ENCODE peak calls at places on chromosome 11, in four cellular contexts. One of them, this sample, is unnamed.

GRCh38 chr11:69388210-69388609 is 93.3 kb upstream of the LINC01488 start:
- DNase-seq in K562: no peak
- DNase-seq in breast epithelium: no peak
- DNase-seq in prostate gland: no peak
- DNase-seq in this sample: no peak

GRCh38 chr11:94129505-94130335 is 1.1 kb downstream of the PANX1 start:
- DNase-seq in prostate gland: peak; percentile 21
- DNase-seq in K562: no peak
- DNase-seq in breast epithelium: peak; percentile 57
- DNase-seq in this sample: no peak

GRCh38 chr11:61610905-61611304 is 30.0 kb upstream of the SYT7 start:
- DNase-seq in prostate gland: no peak
- DNase-seq in breast epithelium: no peak
- DNase-seq in K562: no peak
- DNase-seq in this sample: no peak

GRCh38 chr11:131354251-131354701 is 16.1 kb upstream of the NTM start:
- DNase-seq in breast epithelium: no peak
- DNase-seq in prostate gland: no peak
- DNase-seq in K562: no peak
- DNase-seq in this sample: no peak

GRCh38 chr11:102196351-102196750 is 86.1 kb downstream of the YAP1 start:
- DNase-seq in K562: no peak
- DNase-seq in prostate gland: no peak
- DNase-seq in breast epithelium: no peak
- DNase-seq in this sample: no peak

GRCh38 chr11:78762105-78762504 is 187.4 kb upstream of the NARS2 start:
- DNase-seq in K562: no peak
- DNase-seq in prostate gland: no peak
- DNase-seq in breast epithelium: no peak
- DNase-seq in this sample: no peak

GRCh38 chr11:57464343-57465181 is 4.2 kb downstream of the RTN4RL2 start:
- DNase-seq in breast epithelium: no peak
- DNase-seq in K562: peak; percentile 60
- DNase-seq in prostate gland: no peak
- DNase-seq in this sample: no peak

GRCh38 chr11:73223998-73224730 is 6.1 kb downstream of the P2RY2 start:
- DNase-seq in breast epithelium: no peak
- DNase-seq in K562: no peak
- DNase-seq in prostate gland: no peak
- DNase-seq in this sample: no peak

GRCh38 chr11:113840932-113841664 is 34.3 kb downstream of the USP28 start:
- DNase-seq in breast epithelium: no peak
- DNase-seq in prostate gland: no peak
- DNase-seq in K562: no peak
- DNase-seq in this sample: no peak

GRCh38 chr11:2799881-2800654 is 85.5 kb downstream of the CDKN1C start:
- DNase-seq in prostate gland: no peak
- DNase-seq in K562: peak; percentile 83
- DNase-seq in breast epithelium: no peak
- DNase-seq in this sample: peak; percentile 38

GRCh38 chr11:27721505-27722116 is 21.4 kb upstream of the BDNF start:
- DNase-seq in prostate gland: no peak
- DNase-seq in K562: no peak
- DNase-seq in breast epithelium: no peak
- DNase-seq in this sample: no peak

GRCh38 chr11:7484645-7485044 is 661 bp upstream of the OLFML1 start:
- DNase-seq in breast epithelium: no peak
- DNase-seq in prostate gland: no peak
- DNase-seq in K562: no peak
- DNase-seq in this sample: no peak

GRCh38 chr11:4826425-4826824 is 5.3 kb downstream of the OR51F2 start:
- DNase-seq in breast epithelium: no peak
- DNase-seq in prostate gland: peak; percentile 70
- DNase-seq in K562: no peak
- DNase-seq in this sample: no peak

GRCh38 chr11:56819916-56820315 is 71.4 kb upstream of the OR9G4 start:
- DNase-seq in K562: no peak
- DNase-seq in prostate gland: no peak
- DNase-seq in breast epithelium: no peak
- DNase-seq in this sample: no peak

GRCh38 chr11:130278745-130279144 is 36.0 kb downstream of the ZBTB44 start:
- DNase-seq in prostate gland: no peak
- DNase-seq in breast epithelium: no peak
- DNase-seq in K562: no peak
- DNase-seq in this sample: no peak

GRCh38 chr11:47724041-47724729 is 9.0 kb upstream of the AGBL2 start:
- DNase-seq in breast epithelium: no peak
- DNase-seq in prostate gland: no peak
- DNase-seq in K562: no peak
- DNase-seq in this sample: no peak

GRCh38 chr11:85774256-85775097 is 36.5 kb downstream of the SYTL2 start:
- DNase-seq in prostate gland: no peak
- DNase-seq in breast epithelium: no peak
- DNase-seq in K562: no peak
- DNase-seq in this sample: no peak

GRCh38 chr11:123374622-123374968 is 55.5 kb upstream of the GRAMD1B start:
- DNase-seq in prostate gland: no peak
- DNase-seq in breast epithelium: no peak
- DNase-seq in K562: no peak
- DNase-seq in this sample: no peak

GRCh38 chr11:17580271-17580670 is 33.2 kb downstream of the OTOG start:
- DNase-seq in breast epithelium: no peak
- DNase-seq in prostate gland: no peak
- DNase-seq in K562: no peak
- DNase-seq in this sample: peak; percentile 1

GRCh38 chr11:41989173-41989572 is 529.7 kb upstream of the LRRC4C start:
- DNase-seq in prostate gland: no peak
- DNase-seq in breast epithelium: no peak
- DNase-seq in K562: no peak
- DNase-seq in this sample: no peak

GRCh38 chr11:115333951-115334350 is 170.3 kb downstream of the CADM1 start:
- DNase-seq in breast epithelium: no peak
- DNase-seq in prostate gland: no peak
- DNase-seq in K562: no peak
- DNase-seq in this sample: no peak

GRCh38 chr11:33402066-33402465 is 144.9 kb downstream of the HIPK3 start:
- DNase-seq in prostate gland: no peak
- DNase-seq in breast epithelium: no peak
- DNase-seq in K562: peak; percentile 51
- DNase-seq in this sample: no peak

GRCh38 chr11:128421577-128421976 is 165.8 kb downstream of the ETS1 start:
- DNase-seq in prostate gland: no peak
- DNase-seq in K562: no peak
- DNase-seq in breast epithelium: no peak
- DNase-seq in this sample: no peak

GRCh38 chr11:69394902-69395690 is 86.4 kb upstream of the LINC01488 start:
- DNase-seq in breast epithelium: no peak
- DNase-seq in K562: no peak
- DNase-seq in prostate gland: no peak
- DNase-seq in this sample: no peak

GRCh38 chr11:34789196-34789834 is 126.9 kb downstream of the APIP start:
- DNase-seq in breast epithelium: no peak
- DNase-seq in K562: no peak
- DNase-seq in prostate gland: no peak
- DNase-seq in this sample: no peak

GRCh38 chr11:46710821-46711269 is 8.2 kb upstream of the F2 start:
- DNase-seq in K562: no peak
- DNase-seq in breast epithelium: no peak
- DNase-seq in prostate gland: no peak
- DNase-seq in this sample: no peak

GRCh38 chr11:75667831-75668507 is 869 bp downstream of the MAP6 start:
- DNase-seq in prostate gland: peak; percentile 26
- DNase-seq in breast epithelium: no peak
- DNase-seq in K562: no peak
- DNase-seq in this sample: peak; percentile 33

GRCh38 chr11:35131094-35131493 is 7.9 kb upstream of the CD44 start:
- DNase-seq in breast epithelium: no peak
- DNase-seq in prostate gland: no peak
- DNase-seq in K562: no peak
- DNase-seq in this sample: no peak

GRCh38 chr11:105368711-105369110 is 229.1 kb upstream of the CARD18 start:
- DNase-seq in breast epithelium: no peak
- DNase-seq in K562: no peak
- DNase-seq in prostate gland: no peak
- DNase-seq in this sample: no peak

DNA sequence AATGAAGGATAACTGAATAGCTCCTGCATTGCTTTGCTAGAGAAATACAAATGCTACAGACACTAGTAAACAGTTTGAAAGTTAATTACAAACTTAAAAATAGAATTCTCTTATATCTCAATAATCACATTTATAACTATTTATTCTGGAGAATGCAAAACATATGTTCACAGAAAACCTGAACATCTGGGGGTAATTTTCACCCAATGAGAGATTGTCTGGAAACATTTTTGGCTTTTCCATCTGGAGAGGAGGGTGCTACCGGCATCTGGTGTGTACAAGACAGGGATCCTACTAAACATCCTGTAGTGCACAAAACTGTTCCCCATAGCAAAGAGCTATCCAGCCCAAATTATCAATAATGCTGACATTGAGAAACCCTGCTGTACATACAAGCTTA is 378.4 kb upstream of the CHORDC1 start:
- DNase-seq in prostate gland: no peak
- DNase-seq in K562: no peak
- DNase-seq in breast epithelium: no peak
- DNase-seq in this sample: no peak
- TF ChIP-seq POLR2AphosphoS5 in prostate gland: no peak
- TF ChIP-seq POLR2AphosphoS5 in K562: no peak
- TF ChIP-seq POLR2AphosphoS5 in breast epithelium: no peak
- TF ChIP-seq POLR2AphosphoS5 in this sample: no peak

DNA sequence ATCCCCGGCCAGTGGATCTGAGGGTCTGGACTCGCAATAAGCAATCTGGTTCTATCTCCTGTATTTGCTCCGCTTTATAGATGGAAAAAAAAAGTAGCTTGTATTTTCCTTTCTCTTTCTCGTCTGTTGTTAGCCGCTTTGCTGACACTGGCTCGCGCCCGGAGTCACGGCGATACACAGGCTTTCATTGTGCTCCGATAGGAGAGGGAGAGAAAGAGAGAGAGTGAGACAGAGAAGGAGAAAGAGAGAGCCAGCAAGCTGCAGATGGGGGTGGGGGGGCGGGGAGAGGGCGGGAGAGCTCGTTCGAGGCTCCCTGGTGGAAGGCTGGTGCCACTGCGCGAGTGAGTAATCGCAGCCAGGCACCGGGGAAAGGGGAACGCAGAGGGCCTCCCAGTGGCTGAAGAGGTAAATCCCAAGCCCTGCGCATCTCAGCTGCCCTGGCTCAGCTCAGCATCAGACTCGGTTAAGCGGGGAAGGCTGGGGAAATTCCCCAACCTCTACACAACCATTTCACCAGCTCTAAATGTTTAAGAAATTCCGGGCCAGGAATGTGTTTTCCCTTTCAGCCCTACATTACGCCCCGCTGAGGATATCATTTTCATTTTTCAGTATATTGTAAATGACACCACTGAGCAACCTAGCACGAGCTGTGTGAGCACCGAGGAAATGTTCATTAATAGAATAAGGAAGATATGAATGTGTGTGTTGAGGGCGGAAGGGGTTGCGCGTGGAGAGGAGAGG is at the start of gene MAML2:
- DNase-seq in breast epithelium: peak; percentile 93
- DNase-seq in prostate gland: peak; percentile 95
- DNase-seq in K562: peak; percentile 96
- DNase-seq in this sample: peak; percentile 94
- TF ChIP-seq POLR2AphosphoS5 in breast epithelium: peak; percentile 68
- TF ChIP-seq POLR2AphosphoS5 in prostate gland: peak; percentile 63
- TF ChIP-seq POLR2AphosphoS5 in K562: peak; percentile 40
- TF ChIP-seq POLR2AphosphoS5 in this sample: no peak

DNA sequence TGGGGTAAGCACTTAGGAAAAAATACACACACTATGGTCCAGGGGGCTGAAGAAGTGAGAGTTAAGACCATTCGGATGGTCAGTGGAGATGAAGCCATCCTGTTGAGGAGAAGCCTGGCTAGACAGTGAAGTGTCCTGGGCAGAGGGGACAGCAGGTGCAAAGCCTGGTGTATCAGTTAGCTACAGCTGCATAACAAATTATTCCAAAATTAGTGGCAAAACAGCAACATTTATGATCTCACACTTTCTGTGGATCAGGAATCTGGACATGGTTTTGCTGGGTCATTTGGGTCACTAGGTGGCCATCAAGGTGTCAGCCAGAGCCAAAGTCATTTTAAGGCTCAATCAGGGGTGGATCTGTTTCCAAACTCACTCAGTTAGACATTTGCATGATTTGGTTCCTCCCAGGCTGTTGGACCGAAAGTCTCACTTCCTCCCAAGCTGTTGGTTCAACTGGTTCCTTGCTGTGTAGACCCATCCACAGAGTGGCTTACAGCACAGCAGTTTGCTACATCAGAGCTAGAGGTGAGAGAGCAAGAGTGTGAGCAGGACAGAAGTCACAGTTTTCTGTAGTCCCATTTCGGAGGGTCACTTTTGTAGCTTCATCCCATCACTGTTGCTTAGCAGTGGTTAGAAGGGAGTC is 80.1 kb upstream of the ALX4 start:
- DNase-seq in prostate gland: no peak
- DNase-seq in K562: no peak
- DNase-seq in breast epithelium: no peak
- DNase-seq in this sample: no peak
- TF ChIP-seq POLR2AphosphoS5 in prostate gland: no peak
- TF ChIP-seq POLR2AphosphoS5 in K562: no peak
- TF ChIP-seq POLR2AphosphoS5 in breast epithelium: no peak
- TF ChIP-seq POLR2AphosphoS5 in this sample: no peak

DNA sequence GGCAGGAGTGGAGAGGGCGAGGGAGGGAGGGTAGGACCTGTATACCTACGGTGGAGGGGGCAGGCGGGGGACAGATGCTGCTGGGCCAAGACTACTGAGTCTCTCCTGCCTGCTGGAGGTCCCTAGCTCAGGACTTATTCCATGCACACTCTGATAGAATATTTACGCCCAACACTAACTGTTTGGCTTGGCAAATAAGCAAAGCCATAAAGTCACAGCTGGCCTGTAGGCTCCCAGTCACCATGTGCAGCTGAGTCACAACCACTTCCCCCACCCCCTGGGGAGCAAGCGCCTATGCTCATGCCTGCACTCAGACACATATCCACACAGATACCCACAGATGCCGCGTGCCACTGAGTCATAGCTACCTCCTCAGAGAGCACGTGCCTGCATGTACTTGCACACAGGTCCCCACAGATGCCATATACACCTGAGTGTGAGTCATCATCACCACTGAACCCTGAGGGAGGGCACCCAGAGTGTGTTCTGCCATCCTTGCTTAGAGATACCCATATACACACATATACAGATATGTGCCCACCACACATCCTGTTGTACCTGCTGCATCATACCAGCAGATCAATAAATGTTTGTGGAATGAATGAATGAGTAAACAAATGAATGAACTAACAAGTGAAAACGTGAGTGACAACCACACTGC is 95.8 kb downstream of the SWAP70 start:
- DNase-seq in prostate gland: peak; percentile 84
- DNase-seq in K562: peak; percentile 69
- DNase-seq in breast epithelium: peak; percentile 90
- DNase-seq in this sample: peak; percentile 65
- TF ChIP-seq POLR2AphosphoS5 in prostate gland: peak; percentile 86
- TF ChIP-seq POLR2AphosphoS5 in K562: no peak
- TF ChIP-seq POLR2AphosphoS5 in breast epithelium: peak; percentile 98
- TF ChIP-seq POLR2AphosphoS5 in this sample: peak; percentile 86